ENCODE peak calls at places on chromosome 4, in four cellular contexts. E is activated CD8-positive, alpha-beta memory T cell treated with anti-CD3 and anti-CD28 coated beads for 48 hours; B is head of caudate nucleus; K is brain microvascular endothelial cell. Q is an unnamed sample.
A peak's percentile ranks its signal among the peaks of the same experiment; 100 is the strongest.

GRCh38 chr4:52560844-52561280 is 98.2 kb downstream of the USP46 start:
- DNase-seq in E (no peak), B (peak; percentile 6), K (peak; percentile 74), Q (no peak)

GRCh38 chr4:8353158-8353495 is 83.6 kb downstream of the HTRA3 start:
- DNase-seq in E (no peak), B (no peak), K (no peak), Q (no peak)

GRCh38 chr4:176549161-176549865 is 229.5 kb downstream of the SPCS3 start:
- DNase-seq in E (no peak), B (no peak), K (no peak), Q (no peak)

GRCh38 chr4:108762559-108763225 is at the start of gene ETNPPL:
- DNase-seq in E (no peak), K (no peak), B (peak; percentile 49), Q (peak; percentile 51)

GRCh38 chr4:43457866-43458265 is 565.4 kb downstream of the GRXCR1 start:
- DNase-seq in B (no peak), E (no peak), K (no peak), Q (no peak)

GRCh38 chr4:188956566-188956965 is 817.3 kb downstream of the TRIML1 start:
- DNase-seq in K (no peak), E (no peak), B (no peak), Q (no peak)

GRCh38 chr4:153465922-153466636 is at the start of gene TMEM131L:
- DNase-seq in E (no peak), B (peak; percentile 83), K (peak; percentile 38), Q (peak; percentile 59)

GRCh38 chr4:177079327-177079726 is 230.3 kb upstream of the NEIL3 start:
- DNase-seq in E (no peak), K (no peak), B (no peak), Q (no peak)

GRCh38 chr4:20520901-20521300 is 179.4 kb upstream of the PACRGL start:
- DNase-seq in K (peak; percentile 30), E (no peak), B (no peak), Q (no peak)

GRCh38 chr4:686371-687040 is 2.4 kb downstream of the SLC49A3 start:
- DNase-seq in B (no peak), K (no peak), E (no peak), Q (no peak)

GRCh38 chr4:139555705-139556070 is 331 bp downstream of the SETD7 start:
- DNase-seq in B (peak; percentile 59), E (no peak), K (no peak), Q (peak; percentile 42)

GRCh38 chr4:102569200-102569599 is 68.0 kb downstream of the NFKB1 start:
- DNase-seq in E (no peak), B (no peak), K (no peak), Q (no peak)

GRCh38 chr4:24988776-24989175 is 42.0 kb downstream of the LGI2 start:
- DNase-seq in E (no peak), K (peak; percentile 33), B (no peak), Q (no peak)

GRCh38 chr4:127416092-127416491 is 216.7 kb upstream of the INTU start:
- DNase-seq in E (no peak), K (no peak), B (no peak), Q (no peak)

GRCh38 chr4:3177905-3178304 is 71.1 kb upstream of the MSANTD1 start:
- DNase-seq in E (no peak), B (no peak), K (no peak), Q (no peak)

GRCh38 chr4:76806757-76807156 is 91.2 kb downstream of the SOWAHB start:
- DNase-seq in K (no peak), E (no peak), B (no peak), Q (no peak)

GRCh38 chr4:91620952-91621351 is 682.8 kb upstream of the GRID2 start:
- DNase-seq in B (no peak), K (no peak), E (no peak), Q (no peak)

GRCh38 chr4:3765271-3766206 is 646 bp upstream of the ADRA2C start:
- DNase-seq in E (no peak), B (peak; percentile 52), K (peak; percentile 37), Q (peak; percentile 53)

GRCh38 chr4:140556372-140557085 is 12.2 kb downstream of the UCP1 start:
- DNase-seq in E (no peak), K (no peak), B (no peak), Q (no peak)

GRCh38 chr4:144948421-144948820 is 149.6 kb downstream of the ANAPC10 start:
- DNase-seq in B (no peak), E (no peak), K (no peak), Q (no peak)

GRCh38 chr4:187302456-187302855 is 578.8 kb upstream of the FAT1 start:
- DNase-seq in B (no peak), K (no peak), E (no peak), Q (no peak)

GRCh38 chr4:177242651-177243296 is 66.9 kb upstream of the NEIL3 start:
- DNase-seq in K (no peak), B (no peak), E (no peak), Q (no peak)

GRCh38 chr4:55549888-55550287 is 3.2 kb upstream of the CLOCK start:
- DNase-seq in B (no peak), K (peak; percentile 47), E (no peak), Q (no peak)

GRCh38 chr4:184476660-184477059 is 2.3 kb upstream of the IRF2 start:
- DNase-seq in B (peak; percentile 41), E (no peak), K (no peak), Q (no peak)